ENCODE peak calls at places on chromosomes 16 and 17, in four cellular contexts. One of them, this sample, is unnamed.

GRCh38 chr17:77508047-77508715 is 367.4 kb downstream of the SEC14L1 start:
- DNase-seq in K562: no peak
- DNase-seq in SK-N-SH: no peak
- DNase-seq in HepG2: peak; percentile 63
- DNase-seq in this sample: no peak

GRCh38 chr17:60941028-60941427 is 263.4 kb downstream of the BCAS3 start:
- DNase-seq in K562: no peak
- DNase-seq in SK-N-SH: no peak
- DNase-seq in HepG2: no peak
- DNase-seq in this sample: peak; percentile 98

GRCh38 chr16:51971184-51971583 is 575.8 kb downstream of the TOX3 start:
- DNase-seq in HepG2: no peak
- DNase-seq in SK-N-SH: peak; percentile 68
- DNase-seq in K562: no peak
- DNase-seq in this sample: peak; percentile 52

GRCh38 chr16:84141143-84141670 is 3.8 kb downstream of the HSDL1 start:
- DNase-seq in HepG2: peak; percentile 69
- DNase-seq in SK-N-SH: no peak
- DNase-seq in K562: no peak
- DNase-seq in this sample: no peak

GRCh38 chr17:77909236-77909635 is 49.3 kb upstream of the TNRC6C start:
- DNase-seq in SK-N-SH: no peak
- DNase-seq in HepG2: no peak
- DNase-seq in K562: no peak
- DNase-seq in this sample: no peak

GRCh38 chr16:79381552-79382042 is 218.9 kb downstream of the MAF start:
- DNase-seq in K562: no peak
- DNase-seq in SK-N-SH: no peak
- DNase-seq in HepG2: no peak
- DNase-seq in this sample: no peak

GRCh38 chr17:61627125-61627524 is 36.1 kb upstream of the NACA2 start:
- DNase-seq in SK-N-SH: no peak
- DNase-seq in HepG2: no peak
- DNase-seq in K562: no peak
- DNase-seq in this sample: no peak

GRCh38 chr16:2328428-2328827 is 12.1 kb downstream of the ABCA3 start:
- DNase-seq in K562: no peak
- DNase-seq in SK-N-SH: no peak
- DNase-seq in HepG2: no peak
- DNase-seq in this sample: no peak

GRCh38 chr16:84699712-84700517 is at the start of gene USP10:
- DNase-seq in SK-N-SH: peak; percentile 100
- DNase-seq in HepG2: peak; percentile 89
- DNase-seq in K562: peak; percentile 99
- DNase-seq in this sample: peak; percentile 68

GRCh38 chr16:84271866-84272265 is 22.8 kb upstream of the WFDC1 start:
- DNase-seq in SK-N-SH: no peak
- DNase-seq in HepG2: no peak
- DNase-seq in K562: no peak
- DNase-seq in this sample: no peak

GRCh38 chr17:43740541-43740940 is 18.1 kb downstream of the SOST start:
- DNase-seq in SK-N-SH: no peak
- DNase-seq in HepG2: no peak
- DNase-seq in K562: no peak
- DNase-seq in this sample: peak; percentile 59

GRCh38 chr17:68840073-68840472 is 115.1 kb downstream of the ABCA8 start:
- DNase-seq in HepG2: no peak
- DNase-seq in K562: no peak
- DNase-seq in SK-N-SH: no peak
- DNase-seq in this sample: no peak

GRCh38 chr17:75856062-75856681 is 1.0 kb upstream of the WBP2 start:
- DNase-seq in K562: no peak
- DNase-seq in HepG2: peak; percentile 64
- DNase-seq in SK-N-SH: no peak
- DNase-seq in this sample: peak; percentile 31

GRCh38 chr17:62626719-62627218 is 701 bp upstream of the MRC2 start:
- DNase-seq in HepG2: peak; percentile 31
- DNase-seq in SK-N-SH: peak; percentile 88
- DNase-seq in K562: peak; percentile 11
- DNase-seq in this sample: peak; percentile 90

GRCh38 chr16:14364386-14365199 is 265.5 kb downstream of the PARN start:
- DNase-seq in SK-N-SH: no peak
- DNase-seq in HepG2: peak; percentile 99
- DNase-seq in K562: no peak
- DNase-seq in this sample: peak; percentile 89

GRCh38 chr17:75430159-75430748 is 24.8 kb upstream of the GRB2 start:
- DNase-seq in K562: peak; percentile 12
- DNase-seq in SK-N-SH: no peak
- DNase-seq in HepG2: peak; percentile 90
- DNase-seq in this sample: peak; percentile 55

GRCh38 chr16:54926166-54926838 is 4.4 kb upstream of the IRX5 start:
- DNase-seq in HepG2: no peak
- DNase-seq in K562: no peak
- DNase-seq in SK-N-SH: no peak
- DNase-seq in this sample: peak; percentile 33

GRCh38 chr16:68754117-68754792 is 17.2 kb downstream of the CDH1 start:
- DNase-seq in HepG2: no peak
- DNase-seq in SK-N-SH: no peak
- DNase-seq in K562: no peak
- DNase-seq in this sample: no peak

GRCh38 chr17:18862011-18862410 is 4.1 kb downstream of the PRPSAP2 start:
- DNase-seq in SK-N-SH: no peak
- DNase-seq in HepG2: no peak
- DNase-seq in K562: no peak
- DNase-seq in this sample: no peak

GRCh38 chr17:41659813-41660212 is 28.9 kb upstream of the EIF1 start:
- DNase-seq in SK-N-SH: no peak
- DNase-seq in K562: no peak
- DNase-seq in HepG2: no peak
- DNase-seq in this sample: peak; percentile 22

GRCh38 chr17:52079496-52079895 is 79.0 kb downstream of the CA10 start:
- DNase-seq in HepG2: no peak
- DNase-seq in SK-N-SH: no peak
- DNase-seq in K562: no peak
- DNase-seq in this sample: no peak

GRCh38 chr17:82924812-82925211 is 85.0 kb upstream of the ZNF750 start:
- DNase-seq in SK-N-SH: no peak
- DNase-seq in HepG2: peak; percentile 27
- DNase-seq in K562: no peak
- DNase-seq in this sample: no peak

GRCh38 chr17:58312021-58312630 is 16.5 kb downstream of the TSPOAP1 start:
- DNase-seq in K562: no peak
- DNase-seq in HepG2: no peak
- DNase-seq in SK-N-SH: peak; percentile 33
- DNase-seq in this sample: no peak

GRCh38 chr17:40598928-40599627 is 33.8 kb upstream of the CCR7 start:
- DNase-seq in HepG2: no peak
- DNase-seq in K562: no peak
- DNase-seq in SK-N-SH: no peak
- DNase-seq in this sample: peak; percentile 37

GRCh38 chr16:80717611-80718010 is 86.8 kb downstream of the CDYL2 start:
- DNase-seq in SK-N-SH: no peak
- DNase-seq in HepG2: no peak
- DNase-seq in K562: no peak
- DNase-seq in this sample: no peak

GRCh38 chr17:63433746-63434591 is 12.1 kb downstream of the CYB561 start:
- DNase-seq in HepG2: no peak
- DNase-seq in SK-N-SH: peak; percentile 64
- DNase-seq in K562: no peak
- DNase-seq in this sample: peak; percentile 92

GRCh38 chr17:17044846-17045561 is 2.7 kb downstream of the MPRIP start:
- DNase-seq in SK-N-SH: peak; percentile 65
- DNase-seq in HepG2: no peak
- DNase-seq in K562: no peak
- DNase-seq in this sample: peak; percentile 79

GRCh38 chr17:27293359-27293897 is 486 bp upstream of the WSB1 start:
- DNase-seq in K562: peak; percentile 32
- DNase-seq in SK-N-SH: no peak
- DNase-seq in HepG2: no peak
- DNase-seq in this sample: no peak

GRCh38 chr17:74217036-74217725 is 3.8 kb downstream of the TTYH2 start:
- DNase-seq in HepG2: no peak
- DNase-seq in K562: no peak
- DNase-seq in SK-N-SH: no peak
- DNase-seq in this sample: no peak

GRCh38 chr17:40436631-40437030 is 6.6 kb upstream of the IGFBP4 start:
- DNase-seq in SK-N-SH: no peak
- DNase-seq in K562: no peak
- DNase-seq in HepG2: no peak
- DNase-seq in this sample: no peak

GRCh38 chr16:57753448-57754353 is 18.1 kb downstream of the KATNB1 start:
- DNase-seq in K562: no peak
- DNase-seq in HepG2: no peak
- DNase-seq in SK-N-SH: no peak
- DNase-seq in this sample: no peak

GRCh38 chr17:44878627-44879221 is 20.5 kb downstream of the EFTUD2 start:
- DNase-seq in HepG2: peak; percentile 37
- DNase-seq in K562: peak; percentile 45
- DNase-seq in SK-N-SH: peak; percentile 47
- DNase-seq in this sample: peak; percentile 38

GRCh38 chr17:12918132-12918531 is 99.7 kb downstream of the ELAC2 start:
- DNase-seq in K562: no peak
- DNase-seq in SK-N-SH: no peak
- DNase-seq in HepG2: no peak
- DNase-seq in this sample: no peak

GRCh38 chr17:36092228-36092627 is 2.3 kb upstream of the CCL3 start:
- DNase-seq in K562: no peak
- DNase-seq in SK-N-SH: no peak
- DNase-seq in HepG2: no peak
- DNase-seq in this sample: no peak

DNA sequence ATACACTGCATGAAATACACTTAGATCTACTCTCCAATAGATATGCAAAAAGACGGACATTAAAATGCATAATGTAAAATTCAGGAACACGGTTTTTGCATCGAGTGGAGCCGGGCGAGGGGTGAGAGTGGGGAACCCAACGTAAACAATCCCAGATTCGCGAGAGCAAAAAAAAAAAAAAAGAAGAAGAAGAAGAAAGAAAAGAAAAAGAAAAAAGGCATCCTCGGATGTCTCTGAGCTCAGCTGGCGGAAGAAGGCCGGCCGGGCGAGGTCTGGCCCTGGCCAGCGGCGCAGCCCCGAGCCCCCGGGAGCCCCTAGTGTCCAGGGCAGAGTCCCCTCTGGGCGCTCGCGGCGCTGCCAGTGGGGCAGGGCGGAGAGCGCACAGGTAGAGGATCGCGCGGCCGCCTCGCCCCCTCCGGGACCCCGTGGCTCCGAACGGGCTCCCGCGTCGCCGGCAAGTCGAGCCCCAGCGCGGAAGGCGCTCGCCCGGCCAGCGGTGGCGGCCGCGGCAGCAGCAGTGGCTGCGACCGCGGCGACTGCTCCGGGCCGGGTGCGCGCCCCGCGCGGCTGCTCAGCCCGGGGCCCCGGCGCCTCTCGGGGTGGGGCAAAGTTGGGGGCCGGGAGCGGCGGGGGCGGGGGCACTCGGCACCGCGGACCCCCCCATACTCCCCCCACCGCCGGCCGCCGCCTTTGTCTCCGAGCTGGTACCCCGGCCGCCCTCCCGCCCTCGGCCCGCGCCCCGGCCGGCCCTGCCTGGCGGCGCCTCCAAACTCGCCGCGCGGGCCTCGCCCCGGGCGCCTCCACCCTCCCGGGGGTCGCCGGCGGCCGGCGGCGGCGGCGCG is 9.7 kb upstream of the ZFHX3 start:
- DNase-seq in K562: peak; percentile 22
- DNase-seq in SK-N-SH: peak; percentile 76
- DNase-seq in HepG2: no peak
- DNase-seq in this sample: no peak
- TF ChIP-seq MXI1 in K562: no peak
- TF ChIP-seq MXI1 in SK-N-SH: peak; percentile 14
- TF ChIP-seq MXI1 in HepG2: no peak
- TF ChIP-seq MXI1 in this sample: no peak

GRCh38 chr17:72177738-72178137 is 56.9 kb downstream of the SOX9 start:
- DNase-seq in SK-N-SH: no peak
- DNase-seq in K562: no peak
- DNase-seq in HepG2: no peak
- DNase-seq in this sample: no peak
- TF ChIP-seq MXI1 in SK-N-SH: no peak
- TF ChIP-seq MXI1 in K562: no peak
- TF ChIP-seq MXI1 in HepG2: no peak
- TF ChIP-seq MXI1 in this sample: no peak

GRCh38 chr17:48016112-48016511 is 21.5 kb downstream of the COPZ2 start:
- DNase-seq in SK-N-SH: no peak
- DNase-seq in HepG2: no peak
- DNase-seq in K562: peak; percentile 37
- DNase-seq in this sample: peak; percentile 86

GRCh38 chr17:48013876-48014602 is 23.6 kb downstream of the COPZ2 start:
- DNase-seq in HepG2: no peak
- DNase-seq in K562: no peak
- DNase-seq in SK-N-SH: no peak
- DNase-seq in this sample: no peak

GRCh38 chr17:48012151-48012520 is 25.5 kb downstream of the COPZ2 start:
- DNase-seq in K562: peak; percentile 78
- DNase-seq in HepG2: no peak
- DNase-seq in SK-N-SH: peak; percentile 95
- DNase-seq in this sample: no peak

GRCh38 chr17:48011405-48012150 is 26.0 kb downstream of the COPZ2 start:
- DNase-seq in SK-N-SH: peak; percentile 59
- DNase-seq in HepG2: peak; percentile 38
- DNase-seq in K562: peak; percentile 77
- DNase-seq in this sample: peak; percentile 25

GRCh38 chr17:48014603-48015037 is 23.0 kb downstream of the COPZ2 start:
- DNase-seq in K562: peak; percentile 63
- DNase-seq in SK-N-SH: peak; percentile 81
- DNase-seq in HepG2: no peak
- DNase-seq in this sample: no peak
- TF ChIP-seq MXI1 in K562: no peak
- TF ChIP-seq MXI1 in SK-N-SH: peak; percentile 67
- TF ChIP-seq MXI1 in HepG2: no peak
- TF ChIP-seq MXI1 in this sample: no peak

DNA sequence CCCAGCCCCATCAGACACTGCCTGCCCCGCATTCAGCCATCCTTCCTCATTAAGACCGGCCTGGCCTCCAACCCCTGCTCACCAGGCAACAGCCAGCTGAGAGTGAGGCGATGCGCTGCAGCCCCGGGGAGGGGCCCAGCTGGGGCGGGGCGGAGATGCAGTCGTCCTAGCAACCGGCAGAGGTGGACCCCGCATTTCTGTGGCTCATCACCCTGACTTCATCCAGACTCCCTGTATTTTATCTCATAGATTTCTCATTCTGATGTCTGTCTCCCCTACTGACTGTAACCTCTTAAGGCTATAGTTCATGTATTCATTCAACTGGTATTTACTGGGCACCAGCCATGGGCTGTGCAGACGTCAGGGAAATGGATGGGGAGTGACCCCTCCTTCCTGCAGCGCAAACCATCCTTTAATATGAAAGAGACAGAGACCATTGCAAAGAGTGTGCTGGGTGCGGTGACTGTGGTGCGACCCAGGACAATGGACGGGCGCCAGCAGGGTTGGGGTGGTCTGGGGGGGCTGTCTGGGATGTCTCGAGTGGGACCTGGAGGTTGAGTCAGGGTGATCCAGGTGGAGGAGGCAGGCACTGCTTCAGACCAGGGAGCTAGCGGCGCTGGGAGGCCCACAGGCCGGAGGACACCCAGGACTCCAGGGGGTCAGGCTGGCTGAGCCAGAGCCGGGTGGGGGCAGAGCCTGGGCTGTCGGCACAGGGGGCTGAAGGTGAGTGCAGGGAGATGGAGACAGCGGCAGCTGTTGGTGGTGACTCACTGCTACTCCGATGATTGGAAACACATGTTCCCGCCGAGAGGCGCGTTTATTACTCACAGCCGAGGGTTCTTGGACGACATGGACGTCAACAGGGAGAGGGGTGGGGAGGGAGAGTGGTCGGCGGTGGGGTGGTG is 10.5 kb upstream of the TIMP2 start:
- DNase-seq in HepG2: no peak
- DNase-seq in SK-N-SH: peak; percentile 97
- DNase-seq in K562: no peak
- DNase-seq in this sample: peak; percentile 99
- TF ChIP-seq MXI1 in HepG2: peak; percentile 30
- TF ChIP-seq MXI1 in SK-N-SH: no peak
- TF ChIP-seq MXI1 in K562: no peak
- TF ChIP-seq MXI1 in this sample: peak; percentile 32